ENCODE peak calls at places on chromosomes 5 and 9, in ten cellular contexts. R is body of pancreas, A is fibroblast of pulmonary artery, H is AG09309, J is Calu3, U is GM13976, Q is GM13977, K is left ventricle myocardium inferior, Z is lower leg skin, G is A673. F is an unnamed sample.

GRCh38 chr5:147751-148150 is 43.5 kb upstream of the LRRC14B start:
- DNase-seq in H (no peak), R (no peak), A (no peak), Z (no peak), Q (no peak), K (no peak), G (no peak), U (no peak), J (no peak), F (no peak)

GRCh38 chr5:42611437-42611836 is 145.2 kb upstream of the CCDC152 start:
- DNase-seq in Q (no peak), J (no peak), H (no peak), A (no peak), G (no peak), Z (no peak), U (no peak), K (no peak), R (no peak), F (no peak)

GRCh38 chr5:56688402-56688801 is 126.9 kb upstream of the MAP3K1 start:
- DNase-seq in J (no peak), A (no peak), U (no peak), G (no peak), Z (no peak), H (no peak), R (no peak), K (no peak), Q (no peak), F (no peak)

GRCh38 chr9:4301302-4301701 is 1.4 kb upstream of the GLIS3 start:
- DNase-seq in A (peak), Q (no peak), J (no peak), U (no peak), Z (no peak), G (no peak), H (peak), R (no peak), K (no peak), F (no peak)

GRCh38 chr5:72842816-72843215 is 26.4 kb downstream of the TNPO1 start:
- DNase-seq in J (peak), U (peak), G (peak), A (no peak), H (no peak), Q (no peak), K (no peak), Z (no peak), R (no peak), F (no peak)

GRCh38 chr9:135813671-135814290 is 93.6 kb downstream of the CAMSAP1 start:
- DNase-seq in H (no peak), G (no peak), Z (peak), K (no peak), Q (no peak), U (no peak), J (no peak), R (no peak), A (no peak), F (no peak)

GRCh38 chr9:36423196-36423595 is 23.1 kb upstream of the RNF38 start:
- DNase-seq in U (no peak), G (no peak), Z (no peak), J (no peak), H (no peak), Q (no peak), R (no peak), K (no peak), A (no peak), F (no peak)

GRCh38 chr9:96156578-96156977 is 145.4 kb downstream of the HSD17B3 start:
- DNase-seq in H (no peak), G (no peak), U (no peak), K (no peak), J (no peak), Q (no peak), R (no peak), Z (peak), A (no peak), F (no peak)

GRCh38 chr5:124675921-124676846 is 70.3 kb downstream of the ZNF608 start:
- DNase-seq in K (no peak), U (no peak), H (no peak), G (no peak), R (no peak), Z (no peak), J (no peak), A (peak), Q (no peak), F (no peak)

GRCh38 chr9:21017092-21017491 is 14.3 kb downstream of the HACD4 start:
- DNase-seq in G (no peak), R (no peak), Q (no peak), H (peak), K (no peak), Z (no peak), U (no peak), A (peak), J (no peak), F (no peak)

GRCh38 chr5:169547508-169547907 is 36.1 kb upstream of the SPDL1 start:
- DNase-seq in Z (no peak), H (peak), J (no peak), Q (no peak), R (no peak), A (no peak), G (peak), U (no peak), K (no peak), F (no peak)

GRCh38 chr9:134004881-134005280 is 12.8 kb upstream of the VAV2 start:
- DNase-seq in G (no peak), R (no peak), K (no peak), U (peak), Z (no peak), Q (no peak), J (no peak), A (no peak), H (no peak), F (no peak)

GRCh38 chr5:179243333-179243732 is 101.9 kb downstream of the ADAMTS2 start:
- DNase-seq in H (no peak), J (no peak), Z (peak), Q (no peak), R (no peak), K (no peak), U (no peak), G (no peak), A (peak), F (no peak)

GRCh38 chr5:3899093-3899492 is 303.5 kb downstream of the IRX1 start:
- DNase-seq in Q (no peak), K (no peak), G (no peak), J (no peak), H (no peak), R (no peak), A (no peak), U (no peak), Z (no peak), F (no peak)

GRCh38 chr9:125845271-125845808 is 98.2 kb downstream of the PBX3 start:
- DNase-seq in J (no peak), K (no peak), A (no peak), Q (no peak), H (no peak), R (no peak), U (no peak), Z (no peak), G (no peak), F (no peak)

GRCh38 chr9:81389569-81389993 is 299.8 kb downstream of the TLE1 start:
- DNase-seq in Q (no peak), K (no peak), Z (peak), H (peak), R (no peak), J (peak), A (peak), G (no peak), U (no peak), F (no peak)

GRCh38 chr5:35856186-35857003 is at the start of gene IL7R:
- DNase-seq in Z (no peak), J (no peak), H (no peak), R (no peak), Q (no peak), G (no peak), K (no peak), A (peak), U (no peak), F (no peak)

GRCh38 chr5:170740586-170741205 is 42.8 kb upstream of the GABRP start:
- DNase-seq in A (no peak), U (no peak), Z (no peak), J (no peak), Q (no peak), R (no peak), H (no peak), K (no peak), G (no peak), F (no peak)

GRCh38 chr5:170503970-170504525 is at the start of gene KCNIP1:
- DNase-seq in Z (no peak), J (peak), A (no peak), H (no peak), G (peak), U (no peak), Q (no peak), R (peak), K (no peak), F (no peak)

DNA sequence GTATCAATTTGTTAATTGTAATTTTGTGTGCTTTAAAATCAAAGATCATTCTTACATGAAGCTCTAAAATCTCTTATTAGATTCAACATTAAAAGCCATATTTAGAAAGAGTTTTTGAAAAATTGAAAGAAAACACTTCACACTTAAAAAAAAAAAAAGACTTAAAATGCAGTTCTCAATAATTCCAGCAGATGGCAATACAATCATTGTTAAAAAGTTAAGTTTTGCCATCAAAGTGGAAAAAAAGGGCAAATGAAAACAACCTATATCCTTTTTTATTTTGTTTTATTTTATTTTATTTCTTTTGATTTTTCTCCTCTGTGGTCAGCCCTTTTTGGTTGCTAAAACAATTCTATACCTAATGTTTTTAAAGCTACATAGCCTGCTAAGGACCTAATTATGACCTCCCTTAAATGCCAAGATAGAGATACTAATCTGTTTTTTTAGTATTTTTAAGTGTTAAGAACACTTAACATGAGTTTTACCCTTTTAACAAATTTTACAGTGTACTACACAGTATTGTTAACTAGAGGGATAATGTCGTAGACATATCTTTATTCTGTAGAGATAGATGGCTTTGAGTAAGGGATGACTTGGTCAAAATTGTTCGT is 154.2 kb upstream of the DAB2 start:
- DNase-seq in K (no peak), Q (no peak), H (no peak), G (peak), J (no peak), A (peak), Z (no peak), U (no peak), R (no peak), F (no peak)
- TF ChIP-seq CTCF in K (peak), Q (peak), H (peak), G (peak), J (peak), A (peak), Z (no peak), U (peak), R (peak), F (peak)

GRCh38 chr5:32390819-32391591 is 53.5 kb downstream of the ZFR start:
- DNase-seq in J (no peak), R (no peak), A (peak), H (peak), Q (no peak), K (no peak), U (no peak), G (no peak), Z (no peak), F (no peak)
- TF ChIP-seq CTCF in J (no peak), R (no peak), A (no peak), H (no peak), Q (no peak), K (no peak), U (no peak), G (no peak), Z (no peak), F (no peak)

DNA sequence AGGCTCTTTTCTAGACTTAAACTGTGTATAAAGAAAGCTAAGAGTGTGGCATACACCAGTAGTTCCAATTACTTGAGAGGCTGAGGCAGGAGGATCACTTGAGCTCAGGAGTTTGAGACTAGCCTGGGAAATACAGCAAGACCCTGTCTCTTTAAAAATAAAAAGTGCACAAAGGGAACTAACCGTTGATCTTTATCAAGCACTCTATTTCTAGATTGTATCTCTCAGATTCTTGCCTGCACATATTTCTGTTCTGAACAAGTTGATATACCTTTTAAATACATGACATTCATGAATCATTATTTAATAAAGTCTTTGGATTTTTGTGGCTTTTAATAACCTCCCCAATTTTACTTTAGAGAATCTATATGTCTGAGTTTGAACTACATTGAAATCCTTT is 47.2 kb downstream of the HMGCR start:
- DNase-seq in J (no peak), Q (no peak), K (no peak), Z (no peak), G (no peak), R (no peak), U (no peak), H (no peak), A (no peak), F (no peak)
- TF ChIP-seq CTCF in J (no peak), Q (no peak), K (no peak), Z (no peak), G (no peak), R (no peak), U (no peak), H (no peak), A (no peak), F (no peak)

GRCh38 chr9:109925810-109926209 is 145.8 kb downstream of the PALM2AKAP2 start:
- DNase-seq in G (no peak), J (no peak), U (no peak), K (no peak), A (no peak), Q (no peak), Z (no peak), H (no peak), R (no peak), F (no peak)

GRCh38 chr9:109922617-109923260 is 142.7 kb downstream of the PALM2AKAP2 start:
- DNase-seq in Z (no peak), H (no peak), G (no peak), U (no peak), J (no peak), R (no peak), K (no peak), A (no peak), Q (no peak), F (no peak)

GRCh38 chr9:109926321-109926959 is 146.4 kb downstream of the PALM2AKAP2 start:
- DNase-seq in K (no peak), R (no peak), G (no peak), Q (peak), Z (no peak), U (no peak), A (no peak), H (no peak), J (no peak), F (peak)

GRCh38 chr9:109923371-109923770 is 143.4 kb downstream of the PALM2AKAP2 start:
- DNase-seq in Z (no peak), A (no peak), R (no peak), J (no peak), K (no peak), H (no peak), G (no peak), Q (no peak), U (no peak), F (no peak)

GRCh38 chr9:109923826-109924225 is 143.8 kb downstream of the PALM2AKAP2 start:
- DNase-seq in K (no peak), G (no peak), A (no peak), Z (no peak), R (no peak), Q (no peak), H (no peak), J (no peak), U (no peak), F (no peak)
- TF ChIP-seq CTCF in K (no peak), G (no peak), A (no peak), Z (no peak), R (no peak), Q (no peak), H (no peak), J (no peak), U (no peak), F (no peak)

GRCh38 chr9:121197135-121197534 is 4.5 kb downstream of the RAB14 start:
- DNase-seq in J (no peak), U (no peak), R (no peak), A (no peak), G (no peak), H (no peak), Z (no peak), K (no peak), Q (no peak), F (no peak)
- TF ChIP-seq CTCF in J (no peak), U (no peak), R (no peak), A (peak), G (no peak), H (no peak), Z (no peak), K (peak), Q (no peak), F (no peak)

F was measured in GM10248.